ENCODE peak calls at places on chromosomes 11 and 22, in four cellular contexts. One of them, this sample, is unnamed.

GRCh38 chr11:75793966-75794365 is 21.0 kb upstream of the UVRAG start:
- DNase-seq in ascending aorta: no peak
- DNase-seq in psoas muscle: no peak
- DNase-seq in mucosa of descending colon: no peak
- DNase-seq in this sample: no peak

GRCh38 chr22:19892925-19893324 is 38.3 kb upstream of the GNB1L start:
- DNase-seq in ascending aorta: no peak
- DNase-seq in psoas muscle: no peak
- DNase-seq in mucosa of descending colon: no peak
- DNase-seq in this sample: no peak

GRCh38 chr22:50621491-50621880 is 6.5 kb downstream of the ARSA start:
- DNase-seq in ascending aorta: no peak
- DNase-seq in psoas muscle: no peak
- DNase-seq in mucosa of descending colon: no peak
- DNase-seq in this sample: no peak

GRCh38 chr11:104907521-104908185 is 9.4 kb upstream of the CASP12 start:
- DNase-seq in ascending aorta: no peak
- DNase-seq in psoas muscle: no peak
- DNase-seq in mucosa of descending colon: no peak
- DNase-seq in this sample: no peak

GRCh38 chr11:112806876-112807275 is 154.3 kb upstream of the NCAM1 start:
- DNase-seq in ascending aorta: no peak
- DNase-seq in psoas muscle: no peak
- DNase-seq in mucosa of descending colon: no peak
- DNase-seq in this sample: no peak

GRCh38 chr22:33969052-33969451 is 48.8 kb upstream of the LARGE1 start:
- DNase-seq in ascending aorta: no peak
- DNase-seq in psoas muscle: no peak
- DNase-seq in mucosa of descending colon: no peak
- DNase-seq in this sample: no peak

GRCh38 chr11:94755494-94755893 is 12.7 kb upstream of the AMOTL1 start:
- DNase-seq in ascending aorta: no peak
- DNase-seq in psoas muscle: no peak
- DNase-seq in mucosa of descending colon: no peak
- DNase-seq in this sample: no peak

GRCh38 chr11:94586978-94587377 is 19.8 kb downstream of the PIWIL4 start:
- DNase-seq in ascending aorta: no peak
- DNase-seq in psoas muscle: no peak
- DNase-seq in mucosa of descending colon: no peak
- DNase-seq in this sample: no peak

GRCh38 chr11:9001736-9002135 is 2.1 kb downstream of the NRIP3 start:
- DNase-seq in ascending aorta: no peak
- DNase-seq in psoas muscle: no peak
- DNase-seq in mucosa of descending colon: no peak
- DNase-seq in this sample: no peak

GRCh38 chr11:121671276-121672168 is 218.8 kb upstream of the SORL1-AS1 start:
- DNase-seq in ascending aorta: no peak
- DNase-seq in psoas muscle: no peak
- DNase-seq in mucosa of descending colon: no peak
- DNase-seq in this sample: no peak

GRCh38 chr11:70364745-70365535 is 33.4 kb upstream of the CTTN start:
- DNase-seq in ascending aorta: no peak
- DNase-seq in psoas muscle: no peak
- DNase-seq in mucosa of descending colon: no peak
- DNase-seq in this sample: no peak

GRCh38 chr11:297666-298405 is 1.5 kb downstream of the IFITM5 start:
- DNase-seq in ascending aorta: no peak
- DNase-seq in psoas muscle: peak; percentile 67
- DNase-seq in mucosa of descending colon: peak; percentile 62
- DNase-seq in this sample: no peak

GRCh38 chr11:3156661-3157311 is 8.3 kb downstream of the OSBPL5 start:
- DNase-seq in ascending aorta: no peak
- DNase-seq in psoas muscle: peak; percentile 44
- DNase-seq in mucosa of descending colon: peak; percentile 46
- DNase-seq in this sample: no peak

GRCh38 chr11:66272600-66272999 is 4.2 kb downstream of the RAB1B start:
- DNase-seq in ascending aorta: no peak
- DNase-seq in psoas muscle: no peak
- DNase-seq in mucosa of descending colon: no peak
- DNase-seq in this sample: no peak

GRCh38 chr22:47297261-47298016 is 535.0 kb downstream of the TBC1D22A start:
- DNase-seq in ascending aorta: peak; percentile 33
- DNase-seq in psoas muscle: no peak
- DNase-seq in mucosa of descending colon: no peak
- DNase-seq in this sample: no peak

GRCh38 chr11:102436546-102436945 is 16.0 kb downstream of the TMEM123 start:
- DNase-seq in ascending aorta: no peak
- DNase-seq in psoas muscle: no peak
- DNase-seq in mucosa of descending colon: no peak
- DNase-seq in this sample: no peak

GRCh38 chr11:76135491-76135890 is 70.8 kb downstream of the WNT11 start:
- DNase-seq in ascending aorta: no peak
- DNase-seq in psoas muscle: no peak
- DNase-seq in mucosa of descending colon: no peak
- DNase-seq in this sample: no peak

GRCh38 chr11:57460017-57460755 is at the start of gene RTN4RL2:
- DNase-seq in ascending aorta: no peak
- DNase-seq in psoas muscle: peak; percentile 71
- DNase-seq in mucosa of descending colon: no peak
- DNase-seq in this sample: no peak

GRCh38 chr22:35174398-35174797 is 82.9 kb upstream of the HMGXB4 start:
- DNase-seq in ascending aorta: no peak
- DNase-seq in psoas muscle: no peak
- DNase-seq in mucosa of descending colon: no peak
- DNase-seq in this sample: no peak

GRCh38 chr11:1546536-1547466 is 25.3 kb downstream of the DUSP8 start:
- DNase-seq in ascending aorta: peak; percentile 77
- DNase-seq in psoas muscle: peak; percentile 76
- DNase-seq in mucosa of descending colon: peak; percentile 81
- DNase-seq in this sample: no peak

GRCh38 chr11:67367014-67367835 is 6.2 kb downstream of the CLCF1 start:
- DNase-seq in ascending aorta: no peak
- DNase-seq in psoas muscle: no peak
- DNase-seq in mucosa of descending colon: no peak
- DNase-seq in this sample: no peak

GRCh38 chr11:119619665-119620064 is 109.3 kb downstream of the NECTIN1 start:
- DNase-seq in ascending aorta: no peak
- DNase-seq in psoas muscle: no peak
- DNase-seq in mucosa of descending colon: no peak
- DNase-seq in this sample: no peak

GRCh38 chr11:119624102-119624615 is 104.8 kb downstream of the NECTIN1 start:
- DNase-seq in ascending aorta: no peak
- DNase-seq in psoas muscle: peak; percentile 48
- DNase-seq in mucosa of descending colon: no peak
- DNase-seq in this sample: no peak

GRCh38 chr11:119623682-119624081 is 105.3 kb downstream of the NECTIN1 start:
- DNase-seq in ascending aorta: no peak
- DNase-seq in psoas muscle: peak; percentile 26
- DNase-seq in mucosa of descending colon: no peak
- DNase-seq in this sample: no peak

GRCh38 chr11:119625206-119625988 is 103.6 kb downstream of the NECTIN1 start:
- DNase-seq in ascending aorta: no peak
- DNase-seq in psoas muscle: peak; percentile 51
- DNase-seq in mucosa of descending colon: no peak
- DNase-seq in this sample: no peak

DNA sequence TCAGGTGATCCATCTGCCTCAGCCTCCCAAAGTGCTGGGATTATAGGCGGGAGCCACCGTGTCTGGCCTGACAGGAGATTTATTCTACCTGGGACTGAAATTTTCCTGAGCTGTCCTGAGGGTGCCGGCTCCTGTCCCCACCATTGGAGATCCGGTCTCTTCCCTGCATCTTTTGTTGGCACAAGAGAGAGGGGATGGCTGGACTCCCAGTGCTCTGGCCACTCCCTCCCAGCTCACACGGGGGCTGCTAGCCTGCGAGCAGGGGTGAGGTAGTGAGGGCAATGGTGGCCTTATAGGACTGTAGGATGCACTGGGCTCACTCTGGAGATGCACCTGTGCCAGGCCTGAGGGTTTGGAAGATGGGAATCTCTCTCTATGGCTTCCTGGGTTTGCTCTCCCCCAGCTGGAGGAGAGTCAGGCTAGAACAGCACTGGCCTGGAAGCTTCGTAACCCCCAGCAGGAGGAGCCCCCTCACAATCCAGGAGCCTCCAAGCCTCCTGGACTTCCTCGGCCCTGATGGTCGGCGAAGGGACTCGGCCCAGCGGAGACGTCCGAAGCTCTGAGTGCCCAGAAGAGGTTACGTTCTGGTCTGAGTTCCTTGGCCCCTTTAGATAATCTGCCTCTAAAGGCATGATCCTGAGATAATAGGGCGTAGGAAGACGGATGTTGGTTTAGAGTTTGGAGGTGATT is 106.4 kb downstream of the NECTIN1 start:
- DNase-seq in ascending aorta: no peak
- DNase-seq in psoas muscle: peak; percentile 7
- DNase-seq in mucosa of descending colon: no peak
- DNase-seq in this sample: no peak
- TF ChIP-seq CTCF in ascending aorta: no peak
- TF ChIP-seq CTCF in psoas muscle: no peak
- TF ChIP-seq CTCF in mucosa of descending colon: no peak
- TF ChIP-seq CTCF in this sample: no peak

DNA sequence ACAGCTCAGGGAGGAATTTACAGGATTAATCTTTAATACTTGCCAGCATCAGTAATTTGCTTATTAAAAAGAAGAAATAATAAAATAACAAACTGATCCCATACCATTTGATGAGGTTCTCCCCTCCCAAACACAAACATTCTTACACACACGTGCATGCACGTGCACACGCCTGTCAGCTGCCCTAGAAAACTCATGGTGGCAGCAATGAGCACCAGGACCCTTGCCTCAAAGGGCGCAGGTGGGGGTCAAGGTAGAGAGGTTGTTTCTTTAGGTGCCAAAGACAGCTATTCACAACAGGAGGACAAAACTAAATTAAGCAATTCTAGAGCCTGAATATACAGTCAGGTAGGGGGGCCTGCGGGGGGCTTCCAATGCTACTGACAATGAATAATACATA is 219.3 kb downstream of the BUD13 start:
- DNase-seq in ascending aorta: no peak
- DNase-seq in psoas muscle: no peak
- DNase-seq in mucosa of descending colon: no peak
- DNase-seq in this sample: no peak
- TF ChIP-seq CTCF in ascending aorta: no peak
- TF ChIP-seq CTCF in psoas muscle: no peak
- TF ChIP-seq CTCF in mucosa of descending colon: no peak
- TF ChIP-seq CTCF in this sample: no peak

GRCh38 chr11:31939004-31939403 is 127.9 kb upstream of the PAX6 start:
- DNase-seq in ascending aorta: no peak
- DNase-seq in psoas muscle: no peak
- DNase-seq in mucosa of descending colon: no peak
- DNase-seq in this sample: no peak

GRCh38 chr11:31947051-31947450 is 135.9 kb upstream of the PAX6 start:
- DNase-seq in ascending aorta: no peak
- DNase-seq in psoas muscle: no peak
- DNase-seq in mucosa of descending colon: no peak
- DNase-seq in this sample: no peak

GRCh38 chr11:31940396-31941037 is 129.4 kb upstream of the PAX6 start:
- DNase-seq in ascending aorta: no peak
- DNase-seq in psoas muscle: no peak
- DNase-seq in mucosa of descending colon: no peak
- DNase-seq in this sample: no peak

DNA sequence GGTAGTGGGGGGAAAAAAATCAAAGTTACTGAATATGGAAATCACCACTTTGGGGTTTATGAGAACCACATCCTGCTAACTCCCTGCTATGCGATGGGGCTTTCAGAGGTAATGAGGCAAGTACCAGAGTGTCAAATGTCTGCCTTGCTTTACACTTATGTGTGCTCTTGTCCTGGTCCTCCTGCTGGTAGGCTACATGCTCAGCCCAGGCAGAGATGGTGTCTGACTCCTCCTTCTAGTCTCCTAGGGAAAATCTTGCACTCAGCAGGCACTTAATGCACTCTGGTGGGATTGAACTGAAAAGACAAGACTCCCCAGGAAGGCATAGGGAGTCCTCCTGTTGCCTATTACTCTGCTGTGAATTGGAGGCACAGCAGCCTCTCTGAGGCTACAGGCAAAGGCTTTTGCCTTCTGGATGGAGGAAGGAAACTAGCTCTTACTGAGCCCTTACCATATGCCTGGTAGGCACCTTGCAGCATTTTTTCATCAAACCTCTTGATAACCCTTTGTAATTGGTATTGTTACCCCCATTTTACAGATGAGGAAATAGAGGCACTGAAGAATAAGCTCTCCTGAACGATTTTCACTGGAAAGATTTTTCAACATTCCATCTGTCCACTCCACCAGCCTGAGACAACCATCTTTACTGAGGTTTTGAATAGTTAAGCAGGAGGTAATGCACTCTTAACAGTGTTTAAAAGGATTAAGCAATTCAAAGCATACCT is 132.1 kb upstream of the PAX6 start:
- DNase-seq in ascending aorta: no peak
- DNase-seq in psoas muscle: no peak
- DNase-seq in mucosa of descending colon: no peak
- DNase-seq in this sample: no peak
- TF ChIP-seq CTCF in ascending aorta: no peak
- TF ChIP-seq CTCF in psoas muscle: no peak
- TF ChIP-seq CTCF in mucosa of descending colon: no peak
- TF ChIP-seq CTCF in this sample: no peak

GRCh38 chr11:117618956-117619355 is 178.1 kb downstream of the DSCAML1 start:
- DNase-seq in ascending aorta: no peak
- DNase-seq in psoas muscle: no peak
- DNase-seq in mucosa of descending colon: no peak
- DNase-seq in this sample: no peak

GRCh38 chr11:117623831-117624271 is 173.2 kb downstream of the DSCAML1 start:
- DNase-seq in ascending aorta: no peak
- DNase-seq in psoas muscle: no peak
- DNase-seq in mucosa of descending colon: no peak
- DNase-seq in this sample: no peak

GRCh38 chr11:117620659-117621058 is 176.4 kb downstream of the DSCAML1 start:
- DNase-seq in ascending aorta: no peak
- DNase-seq in psoas muscle: no peak
- DNase-seq in mucosa of descending colon: no peak
- DNase-seq in this sample: no peak

GRCh38 chr11:117620131-117620530 is 176.9 kb downstream of the DSCAML1 start:
- DNase-seq in ascending aorta: no peak
- DNase-seq in psoas muscle: no peak
- DNase-seq in mucosa of descending colon: no peak
- DNase-seq in this sample: no peak

DNA sequence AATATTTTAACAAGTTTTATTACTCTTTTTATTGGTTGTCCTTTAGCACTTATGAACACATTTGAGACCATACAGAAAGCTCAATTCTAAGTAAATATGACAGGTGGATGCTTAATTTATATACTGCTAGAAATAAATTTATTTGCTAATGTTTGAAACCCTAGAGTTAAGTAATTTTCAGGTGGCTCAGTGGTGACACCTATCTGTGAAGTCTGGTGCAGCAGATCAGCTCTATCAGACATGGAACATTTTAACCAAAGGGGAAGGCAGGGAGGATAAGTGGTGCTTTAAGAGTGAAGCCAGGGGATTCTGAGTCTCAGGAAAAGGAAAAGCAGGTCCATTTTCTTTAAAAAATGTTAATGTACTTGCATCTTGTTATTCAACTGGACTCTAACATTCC is 175.8 kb downstream of the DSCAML1 start:
- DNase-seq in ascending aorta: no peak
- DNase-seq in psoas muscle: no peak
- DNase-seq in mucosa of descending colon: no peak
- DNase-seq in this sample: no peak
- TF ChIP-seq CTCF in ascending aorta: no peak
- TF ChIP-seq CTCF in psoas muscle: peak; percentile 21
- TF ChIP-seq CTCF in mucosa of descending colon: no peak
- TF ChIP-seq CTCF in this sample: no peak

GRCh38 chr11:26278354-26278753 is 53.6 kb upstream of the ANO3 start:
- DNase-seq in ascending aorta: no peak
- DNase-seq in psoas muscle: no peak
- DNase-seq in mucosa of descending colon: no peak
- DNase-seq in this sample: no peak
- TF ChIP-seq CTCF in ascending aorta: no peak
- TF ChIP-seq CTCF in psoas muscle: no peak
- TF ChIP-seq CTCF in mucosa of descending colon: no peak
- TF ChIP-seq CTCF in this sample: no peak